ENCODE peak calls at places on chromosomes 2 and 18, in six cellular contexts. One of them, this sample, is unnamed. For H3K4me1, the result is how much of the 10 kb centered on the place peaks cover.

GRCh38 chr2:122737429-122738077 is 982.1 kb downstream of the TSN start:
- DNase-seq in right lobe of liver: no peak
- DNase-seq in endothelial cell of umbilical vein: peak
- DNase-seq in body of pancreas: no peak
- DNase-seq in esophagus squamous epithelium: no peak
- DNase-seq in transverse colon: no peak
- DNase-seq in this sample: no peak

GRCh38 chr2:169363570-169364150 is 1.3 kb upstream of the LRP2 start:
- DNase-seq in esophagus squamous epithelium: no peak
- DNase-seq in right lobe of liver: peak
- DNase-seq in body of pancreas: peak
- DNase-seq in endothelial cell of umbilical vein: peak
- DNase-seq in transverse colon: peak
- DNase-seq in this sample: peak

GRCh38 chr2:37644191-37644590 is 27.3 kb downstream of the CDC42EP3 start:
- DNase-seq in right lobe of liver: no peak
- DNase-seq in esophagus squamous epithelium: no peak
- DNase-seq in endothelial cell of umbilical vein: peak
- DNase-seq in transverse colon: no peak
- DNase-seq in body of pancreas: no peak
- DNase-seq in this sample: no peak

GRCh38 chr2:208025814-208026184 is 472 bp upstream of the PLEKHM3 start:
- DNase-seq in esophagus squamous epithelium: no peak
- DNase-seq in body of pancreas: no peak
- DNase-seq in right lobe of liver: no peak
- DNase-seq in endothelial cell of umbilical vein: peak
- DNase-seq in transverse colon: no peak
- DNase-seq in this sample: peak

GRCh38 chr2:166610180-166610919 is 116.3 kb upstream of the SCN7A start:
- DNase-seq in transverse colon: no peak
- DNase-seq in body of pancreas: no peak
- DNase-seq in esophagus squamous epithelium: no peak
- DNase-seq in endothelial cell of umbilical vein: peak
- DNase-seq in right lobe of liver: no peak
- DNase-seq in this sample: no peak

GRCh38 chr18:37335337-37335736 is 230.3 kb downstream of the CELF4 start:
- DNase-seq in body of pancreas: no peak
- DNase-seq in esophagus squamous epithelium: no peak
- DNase-seq in transverse colon: no peak
- DNase-seq in right lobe of liver: no peak
- DNase-seq in endothelial cell of umbilical vein: no peak
- DNase-seq in this sample: no peak

GRCh38 chr2:238655974-238656722 is 191.7 kb upstream of the TWIST2 start:
- DNase-seq in endothelial cell of umbilical vein: no peak
- DNase-seq in transverse colon: no peak
- DNase-seq in right lobe of liver: no peak
- DNase-seq in esophagus squamous epithelium: no peak
- DNase-seq in body of pancreas: no peak
- DNase-seq in this sample: no peak

GRCh38 chr18:1177232-1177631 is 272.6 kb downstream of the ADCYAP1 start:
- DNase-seq in esophagus squamous epithelium: no peak
- DNase-seq in body of pancreas: no peak
- DNase-seq in right lobe of liver: no peak
- DNase-seq in transverse colon: no peak
- DNase-seq in endothelial cell of umbilical vein: no peak
- DNase-seq in this sample: no peak

GRCh38 chr2:70381821-70382220 is 80.0 kb upstream of the FAM136A start:
- DNase-seq in endothelial cell of umbilical vein: no peak
- DNase-seq in right lobe of liver: no peak
- DNase-seq in body of pancreas: peak
- DNase-seq in esophagus squamous epithelium: no peak
- DNase-seq in transverse colon: no peak
- DNase-seq in this sample: no peak

DNA sequence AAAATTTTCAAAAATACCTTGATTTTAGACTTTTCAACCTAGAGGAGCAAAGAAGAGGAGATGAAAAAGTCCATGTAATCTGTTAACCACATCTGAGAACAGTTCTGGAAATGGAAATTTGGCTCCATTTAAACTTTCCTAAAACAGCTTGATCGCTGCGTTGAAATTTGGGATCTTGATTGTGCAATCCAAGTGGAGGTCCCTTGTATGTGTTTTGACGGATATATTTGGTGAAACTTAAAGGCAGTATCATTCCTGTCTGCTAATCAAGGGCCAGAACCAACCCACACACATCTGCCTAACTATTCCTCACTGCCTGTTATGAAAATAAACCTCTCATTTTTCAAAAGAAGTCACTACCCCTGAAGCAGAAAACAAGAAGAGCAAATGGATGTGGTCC is 46.6 kb downstream of the SPATS2L start:
- DNase-seq in esophagus squamous epithelium: no peak
- DNase-seq in endothelial cell of umbilical vein: no peak
- DNase-seq in body of pancreas: no peak
- DNase-seq in right lobe of liver: no peak
- DNase-seq in transverse colon: no peak
- DNase-seq in this sample: no peak
- H3K4me1 ChIP-seq in esophagus squamous epithelium: half or more
- H3K4me1 ChIP-seq in endothelial cell of umbilical vein: under half
- H3K4me1 ChIP-seq in body of pancreas: under half
- H3K4me1 ChIP-seq in right lobe of liver: under half
- H3K4me1 ChIP-seq in transverse colon: under half
- H3K4me1 ChIP-seq in this sample: under half

GRCh38 chr18:34297287-34297686 is 72.6 kb upstream of the NOL4 start:
- DNase-seq in esophagus squamous epithelium: no peak
- DNase-seq in right lobe of liver: no peak
- DNase-seq in body of pancreas: no peak
- DNase-seq in endothelial cell of umbilical vein: no peak
- DNase-seq in transverse colon: no peak
- DNase-seq in this sample: no peak

DNA sequence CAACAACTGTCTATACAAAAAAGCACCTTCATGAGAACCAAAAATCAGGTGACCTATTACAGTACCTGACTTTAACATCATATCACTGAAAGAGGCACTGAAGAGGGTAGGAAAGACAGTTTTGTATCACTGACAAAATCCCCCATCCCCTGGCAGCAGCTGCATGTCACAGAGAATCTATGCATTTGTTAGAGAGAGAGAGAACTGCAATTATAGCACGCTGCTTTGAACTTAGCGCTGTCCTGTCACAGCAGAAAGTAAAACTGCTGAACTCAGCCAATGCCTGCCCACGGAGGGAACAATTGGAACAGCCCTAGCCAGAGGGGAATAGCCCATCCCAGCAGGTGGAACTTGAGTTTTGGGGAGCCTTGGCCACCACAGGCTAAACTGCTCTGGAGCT is 75.1 kb upstream of the NOL4 start:
- DNase-seq in right lobe of liver: no peak
- DNase-seq in endothelial cell of umbilical vein: no peak
- DNase-seq in body of pancreas: no peak
- DNase-seq in esophagus squamous epithelium: no peak
- DNase-seq in transverse colon: no peak
- DNase-seq in this sample: no peak
- TF ChIP-seq POLR2A in right lobe of liver: no peak
- TF ChIP-seq POLR2A in endothelial cell of umbilical vein: no peak
- TF ChIP-seq POLR2A in body of pancreas: no peak
- TF ChIP-seq POLR2A in esophagus squamous epithelium: no peak
- TF ChIP-seq POLR2A in transverse colon: no peak
- TF ChIP-seq POLR2A in this sample: no peak

DNA sequence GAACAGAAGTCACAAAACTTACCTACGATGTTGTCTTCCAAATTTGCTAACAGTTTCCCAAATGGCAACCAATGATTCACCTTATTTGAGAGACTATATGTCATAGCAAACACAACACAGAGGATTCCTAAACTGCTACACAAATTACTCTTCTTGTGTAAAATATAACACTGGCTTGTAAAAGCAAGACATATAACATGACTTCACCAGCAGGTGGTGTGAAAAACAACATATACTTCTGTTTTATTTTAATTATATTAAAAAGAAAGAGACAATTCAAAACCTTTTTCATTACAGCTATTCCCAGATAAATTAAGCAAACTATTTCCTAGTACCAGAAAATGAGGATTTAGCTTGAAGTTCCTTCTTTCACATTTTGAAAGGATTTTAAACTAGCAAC is 62.2 kb downstream of the SCN3A start:
- DNase-seq in body of pancreas: no peak
- DNase-seq in endothelial cell of umbilical vein: no peak
- DNase-seq in right lobe of liver: no peak
- DNase-seq in transverse colon: no peak
- DNase-seq in esophagus squamous epithelium: no peak
- DNase-seq in this sample: no peak
- TF ChIP-seq CTCF in body of pancreas: no peak
- TF ChIP-seq CTCF in endothelial cell of umbilical vein: no peak
- TF ChIP-seq CTCF in right lobe of liver: no peak
- TF ChIP-seq CTCF in transverse colon: no peak
- TF ChIP-seq CTCF in esophagus squamous epithelium: no peak
- TF ChIP-seq CTCF in this sample: no peak

GRCh38 chr18:58393295-58393694 is 235.6 kb downstream of the ALPK2 start:
- DNase-seq in body of pancreas: no peak
- DNase-seq in esophagus squamous epithelium: no peak
- DNase-seq in transverse colon: no peak
- DNase-seq in right lobe of liver: no peak
- DNase-seq in endothelial cell of umbilical vein: peak
- DNase-seq in this sample: no peak
- H3K4me1 ChIP-seq in body of pancreas: under half
- H3K4me1 ChIP-seq in esophagus squamous epithelium: under half
- H3K4me1 ChIP-seq in transverse colon: under half
- H3K4me1 ChIP-seq in right lobe of liver: under half
- H3K4me1 ChIP-seq in endothelial cell of umbilical vein: under half
- H3K4me1 ChIP-seq in this sample: under half